ENCODE peak calls at places on chromosomes 3 and 15, in ten cellular contexts. Z is activated CD4-positive, alpha-beta T cell treated with anti-CD3 and anti-CD28 coated beads for 48 hours; N is KG1; I is ascending aorta; S is RCC 7860; U is glomerular endothelial cell; R is left ventricle myocardium inferior; M is NCI-H2081; C is T-cell; Y is NCI-H446. A is an unnamed sample.

GRCh38 chr15:89072277-89072869 is 15.9 kb upstream of the ABHD2 start:
- DNase-seq in Z (no peak), N (no peak), I (no peak), S (no peak), U (no peak), R (no peak), M (no peak), C (no peak), Y (no peak), A (no peak)

GRCh38 chr3:36482880-36483279 is 102.6 kb downstream of the STAC start:
- DNase-seq in Z (no peak), N (no peak), I (no peak), S (no peak), U (no peak), R (no peak), M (no peak), C (no peak), Y (peak), A (no peak)

GRCh38 chr15:51401872-51402517 is 60.5 kb downstream of the GLDN start:
- DNase-seq in Z (peak), N (no peak), I (no peak), S (no peak), U (no peak), R (peak), M (peak), C (no peak), Y (no peak), A (peak)

GRCh38 chr3:122988507-122988906 is 39.1 kb downstream of the SEMA5B start:
- DNase-seq in Z (no peak), N (no peak), I (no peak), S (no peak), U (no peak), R (peak), M (no peak), C (no peak), Y (no peak), A (no peak)

GRCh38 chr15:45448516-45448915 is 70.2 kb upstream of the GATM start:
- DNase-seq in Z (no peak), N (no peak), I (no peak), S (peak), U (no peak), R (no peak), M (no peak), C (no peak), Y (no peak), A (no peak)

GRCh38 chr15:63902671-63903035 is 68.9 kb upstream of the HERC1 start:
- DNase-seq in Z (no peak), N (no peak), I (no peak), S (no peak), U (no peak), R (no peak), M (no peak), C (no peak), Y (no peak), A (no peak)

GRCh38 chr3:190492129-190492528 is 21.8 kb upstream of the IL1RAP start:
- DNase-seq in Z (no peak), N (no peak), I (no peak), S (peak), U (no peak), R (no peak), M (no peak), C (no peak), Y (no peak), A (no peak)

GRCh38 chr3:182136008-182136910 is 424.5 kb downstream of the SOX2 start:
- DNase-seq in Z (no peak), N (no peak), I (no peak), S (no peak), U (no peak), R (no peak), M (peak), C (no peak), Y (no peak), A (no peak)

GRCh38 chr3:119660474-119661150 is at the start of gene POPDC2:
- DNase-seq in Z (no peak), N (no peak), I (no peak), S (no peak), U (no peak), R (peak), M (no peak), C (no peak), Y (no peak), A (peak)

GRCh38 chr3:8987673-8988655 is 24.7 kb upstream of the RAD18 start:
- DNase-seq in Z (peak), N (peak), I (no peak), S (no peak), U (no peak), R (peak), M (no peak), C (peak), Y (peak), A (peak)

GRCh38 chr3:125959317-125960065 is 9.5 kb upstream of the ROPN1B start:
- DNase-seq in Z (no peak), N (no peak), I (no peak), S (no peak), U (no peak), R (no peak), M (no peak), C (no peak), Y (no peak), A (no peak)

GRCh38 chr15:35999211-35999610 is 453.2 kb upstream of the DPH6 start:
- DNase-seq in Z (no peak), N (no peak), I (no peak), S (no peak), U (no peak), R (no peak), M (no peak), C (no peak), Y (no peak), A (no peak)

GRCh38 chr3:67048067-67048715 is 50.1 kb downstream of the KBTBD8 start:
- DNase-seq in Z (no peak), N (peak), I (no peak), S (no peak), U (no peak), R (no peak), M (peak), C (no peak), Y (no peak), A (no peak)